ENCODE peak calls at places on chromosomes 5 and 9, in six cellular contexts. C, J, B, N, H and O are unnamed samples.

GRCh38 chr9:110969971-110970381 is 68.3 kb downstream of the LPAR1 start:
- DNase-seq in J (no peak), C (no peak), N (no peak), B (no peak), H (no peak), O (no peak)

GRCh38 chr9:86202338-86202882 is 57.0 kb downstream of the C9orf153 start:
- DNase-seq in J (no peak), N (peak; percentile 62), B (peak; percentile 20), C (peak; percentile 13), H (no peak), O (no peak)

GRCh38 chr9:36969216-36969771 is 64.8 kb downstream of the PAX5 start:
- DNase-seq in H (no peak), B (no peak), N (no peak), C (no peak), J (no peak), O (peak; percentile 63)

GRCh38 chr9:113645224-113645971 is 181.9 kb downstream of the RGS3 start:
- DNase-seq in H (no peak), B (no peak), C (no peak), J (no peak), N (no peak), O (no peak)

GRCh38 chr5:17185776-17186175 is 31.7 kb upstream of the BASP1 start:
- DNase-seq in B (no peak), H (peak; percentile 76), N (peak; percentile 21), C (no peak), J (no peak), O (peak; percentile 91)

GRCh38 chr5:9069650-9070049 is 476.2 kb downstream of the SEMA5A start:
- DNase-seq in H (no peak), B (no peak), J (no peak), C (no peak), N (no peak), O (no peak)

GRCh38 chr5:81749562-81750307 is 1.2 kb downstream of the SSBP2 start:
- DNase-seq in H (peak; percentile 51), J (peak; percentile 91), N (peak; percentile 47), C (peak; percentile 47), B (peak; percentile 69), O (peak; percentile 89)

GRCh38 chr9:124877383-124877782 is 15.5 kb downstream of the ARPC5L start:
- DNase-seq in J (peak; percentile 59), C (no peak), B (no peak), N (no peak), H (no peak), O (no peak)

DNA sequence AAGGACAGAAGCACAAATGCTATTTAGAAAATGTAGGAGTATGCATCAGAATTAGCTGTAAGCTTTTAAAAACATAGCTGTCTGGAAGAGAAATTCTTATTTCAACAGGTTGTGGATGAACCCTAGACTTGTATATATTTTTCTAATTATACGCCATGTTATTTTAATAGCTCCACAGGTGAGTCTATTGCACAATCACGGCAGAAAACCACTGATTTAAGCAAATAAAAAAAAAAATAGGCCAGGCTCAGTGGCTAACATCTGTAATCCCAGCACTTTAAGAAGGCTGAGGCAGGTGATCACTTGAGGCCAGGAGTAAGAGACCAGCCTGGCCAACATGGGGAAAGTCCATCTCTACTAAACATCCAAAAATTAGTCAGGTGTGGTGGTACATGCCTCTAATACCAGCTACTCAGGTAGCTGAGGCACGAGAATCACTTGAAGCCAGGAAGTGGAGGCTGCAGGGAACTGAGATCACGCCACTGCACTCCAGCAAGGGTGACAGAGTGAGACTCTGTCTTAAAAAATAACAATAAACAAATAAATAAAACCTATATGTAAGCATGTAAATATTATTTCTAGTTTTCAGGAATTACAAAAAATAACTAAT is 11.7 kb downstream of the TRIM23 start:
- DNase-seq in C (no peak), B (no peak), H (no peak), N (no peak), J (no peak), O (no peak)
- TF ChIP-seq POLR2A in C (no peak), B (no peak), H (no peak), N (no peak), J (no peak), O (no peak)

GRCh38 chr5:140547508-140548299 is at the start of gene EIF4EBP3:
- DNase-seq in J (peak; percentile 97), C (peak; percentile 88), H (peak; percentile 99), B (peak; percentile 47), N (peak; percentile 95), O (peak; percentile 99)
- TF ChIP-seq POLR2A in J (no peak), C (peak; percentile 72), H (peak; percentile 87), B (peak; percentile 87), N (peak; percentile 75), O (no peak)

DNA sequence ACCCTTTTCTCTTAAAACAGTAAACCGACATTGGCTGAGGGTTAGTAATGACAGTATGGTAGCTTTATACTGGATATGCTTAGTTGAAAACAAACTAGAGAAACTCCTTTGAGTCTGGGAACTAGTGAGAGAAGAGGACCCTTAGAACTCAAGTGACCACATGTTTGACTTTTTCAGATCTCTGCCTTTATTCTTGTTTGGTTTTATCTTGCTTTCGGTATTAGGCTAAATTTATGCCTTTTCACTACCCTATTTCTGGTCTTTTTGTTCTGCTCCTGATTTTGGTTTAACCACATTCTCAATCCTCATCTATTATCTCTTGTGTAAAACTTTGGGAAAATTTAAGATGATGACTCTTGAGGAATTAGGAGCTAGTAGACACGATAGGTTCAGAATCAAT is 11.0 kb downstream of the SNAPC3 start:
- DNase-seq in H (no peak), C (no peak), N (no peak), J (no peak), B (no peak), O (no peak)
- TF ChIP-seq POLR2A in H (no peak), C (no peak), N (no peak), J (no peak), B (no peak), O (no peak)

GRCh38 chr9:137297966-137298365 is 4.1 kb downstream of the NRARP start:
- DNase-seq in B (no peak), N (no peak), H (no peak), C (no peak), J (peak; percentile 30), O (no peak)

GRCh38 chr9:137298983-137299521 is 3.0 kb downstream of the NRARP start:
- DNase-seq in C (no peak), N (no peak), B (no peak), H (no peak), J (peak; percentile 66), O (no peak)

GRCh38 chr9:137297060-137297664 is 4.9 kb downstream of the NRARP start:
- DNase-seq in B (no peak), C (no peak), J (no peak), H (no peak), N (no peak), O (no peak)

GRCh38 chr9:137299938-137300337 is 2.1 kb downstream of the NRARP start:
- DNase-seq in H (no peak), J (no peak), B (no peak), N (no peak), C (no peak), O (peak; percentile 13)

DNA sequence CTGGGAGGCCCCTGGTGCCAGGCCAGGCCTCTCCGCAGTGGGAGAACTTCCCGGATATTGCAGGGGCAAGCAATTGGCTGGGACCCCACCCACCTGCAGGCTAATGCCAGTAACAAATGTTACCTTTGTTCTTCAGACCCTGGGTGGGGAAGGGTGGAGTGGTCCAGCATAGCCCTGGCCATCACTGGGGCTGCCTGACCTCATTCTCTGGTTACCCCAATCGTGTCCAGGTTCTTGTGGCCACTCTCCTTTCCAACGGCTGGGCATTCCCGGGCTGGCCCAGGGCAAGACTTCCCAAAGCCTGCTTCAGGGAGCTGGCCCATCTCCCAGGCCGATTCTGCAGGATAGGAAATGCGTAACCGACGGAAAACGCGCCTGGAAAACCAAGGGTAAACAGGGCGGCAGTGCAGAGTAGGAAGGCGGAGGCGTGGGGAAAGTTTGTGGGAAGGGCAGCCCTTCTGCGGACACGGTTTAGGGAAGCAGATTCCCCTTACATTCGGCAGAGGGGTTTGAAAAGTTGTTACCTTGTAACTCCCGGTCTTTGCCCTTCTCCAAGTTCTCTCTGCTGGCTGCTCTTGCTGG is 3.6 kb downstream of the NRARP start:
- DNase-seq in N (no peak), B (no peak), H (no peak), C (no peak), J (peak; percentile 27), O (peak; percentile 14)
- TF ChIP-seq POLR2A in N (no peak), B (no peak), H (no peak), C (no peak), J (no peak), O (no peak)